ENCODE peak calls at places on chromosomes 16 and 17, in ten cellular contexts. A is CD8-positive, alpha-beta T cell; W is AG04449; K is fibroblast of the aortic adventitia; B is A549; D is IMR-90; Q is Peyer's patch; S is foreskin fibroblast; M is GM12878; G is progenitor cell of endocrine pancreas. I is an unnamed sample.

GRCh38 chr17:27332052-27332403 is 38.1 kb downstream of the WSB1 start:
- DNase-seq in M (no peak), G (no peak), D (no peak), W (no peak), K (no peak), Q (no peak), B (no peak), S (no peak), A (no peak), I (no peak)

GRCh38 chr17:63454915-63455314 is 8.8 kb upstream of the CYB561 start:
- DNase-seq in S (no peak), W (no peak), M (no peak), B (no peak), D (no peak), K (no peak), Q (no peak), A (no peak), G (no peak), I (no peak)

GRCh38 chr16:83533193-83533592 is 274.6 kb upstream of the HSBP1 start:
- DNase-seq in M (no peak), K (no peak), S (no peak), D (peak; percentile 78), B (no peak), A (no peak), W (no peak), Q (no peak), G (no peak), I (no peak)

GRCh38 chr16:88599092-88599733 is 29.0 kb downstream of the ZC3H18 start:
- DNase-seq in M (no peak), W (no peak), B (no peak), D (no peak), Q (peak; percentile 17), G (no peak), K (no peak), S (no peak), A (no peak), I (no peak)

GRCh38 chr17:42518755-42519545 is 17.1 kb upstream of the NAGLU start:
- DNase-seq in Q (no peak), G (no peak), B (no peak), K (peak; percentile 86), S (peak; percentile 64), M (no peak), A (no peak), D (no peak), W (no peak), I (no peak)

GRCh38 chr17:57750109-57750845 is 5.2 kb upstream of the CCDC182 start:
- DNase-seq in K (no peak), G (no peak), A (no peak), S (no peak), B (no peak), Q (no peak), M (no peak), D (no peak), W (no peak), I (no peak)

GRCh38 chr16:2981177-2981898 is 1.1 kb upstream of the PKMYT1 start:
- DNase-seq in G (no peak), D (no peak), K (no peak), M (no peak), S (no peak), W (no peak), A (no peak), B (no peak), Q (no peak), I (no peak)

GRCh38 chr16:19410435-19411153 is 7.1 kb upstream of the TMC5 start:
- DNase-seq in M (no peak), W (no peak), S (peak; percentile 3), D (no peak), K (no peak), B (peak; percentile 62), G (peak; percentile 53), A (no peak), Q (no peak), I (no peak)

GRCh38 chr16:84839054-84839453 is 19.3 kb downstream of the CRISPLD2 start:
- DNase-seq in S (peak; percentile 63), K (peak; percentile 84), D (peak; percentile 80), G (no peak), M (no peak), B (no peak), A (no peak), W (no peak), Q (no peak), I (no peak)

GRCh38 chr17:57732062-57732461 is 13.0 kb downstream of the CCDC182 start:
- DNase-seq in W (no peak), G (no peak), B (no peak), A (no peak), Q (no peak), S (no peak), M (no peak), K (no peak), D (no peak), I (no peak)

GRCh38 chr16:3934491-3935185 is 54.1 kb upstream of the CREBBP start:
- DNase-seq in B (no peak), A (no peak), M (no peak), D (no peak), K (no peak), G (no peak), S (no peak), W (no peak), Q (no peak), I (no peak)

GRCh38 chr17:50558091-50558490 is 2.4 kb upstream of the CACNA1G start:
- DNase-seq in A (no peak), S (peak; percentile 30), B (no peak), W (no peak), D (no peak), K (no peak), M (no peak), Q (no peak), G (no peak), I (no peak)

GRCh38 chr17:62703269-62703775 is 75.9 kb downstream of the MRC2 start:
- DNase-seq in D (peak; percentile 53), K (no peak), B (peak; percentile 38), Q (no peak), W (no peak), S (peak; percentile 87), A (no peak), G (no peak), M (no peak), I (no peak)

DNA sequence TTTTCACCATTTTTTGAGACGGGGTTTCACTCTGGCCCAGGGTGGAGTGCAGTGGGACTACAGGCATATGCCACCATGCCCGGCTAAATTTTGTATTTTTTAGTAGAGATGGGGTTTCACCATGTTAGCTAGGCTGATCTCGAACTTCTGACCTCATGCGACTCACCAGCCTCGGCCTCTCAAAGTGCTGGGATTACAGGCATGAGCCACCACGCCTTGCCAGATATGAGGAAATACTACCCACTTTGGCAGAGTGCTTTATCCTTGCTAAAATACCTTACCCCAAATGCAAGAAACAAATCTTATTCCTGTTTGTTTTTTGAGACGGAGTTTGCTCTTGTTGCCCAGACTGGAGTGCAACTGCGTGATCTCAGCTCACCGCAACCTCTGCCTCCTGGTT is 62.9 kb upstream of the MGAT5B start:
- DNase-seq in S (peak; percentile 86), K (peak; percentile 69), B (no peak), D (peak; percentile 34), Q (no peak), M (no peak), A (no peak), W (no peak), G (no peak), I (no peak)
- TF ChIP-seq CTCF in S (no peak), K (no peak), B (no peak), D (no peak), Q (no peak), M (no peak), A (no peak), W (no peak), G (no peak), I (no peak)

GRCh38 chr16:66620419-66620775 is 15.9 kb downstream of the CMTM3 start:
- DNase-seq in B (no peak), W (no peak), K (no peak), A (no peak), M (no peak), D (no peak), S (no peak), G (no peak), Q (no peak), I (no peak)
- TF ChIP-seq CTCF in B (no peak), W (no peak), K (no peak), A (no peak), M (no peak), D (no peak), S (no peak), G (no peak), Q (no peak), I (no peak)

GRCh38 chr17:30377574-30377973 is 1.2 kb upstream of the CPD start:
- DNase-seq in D (no peak), W (no peak), K (no peak), Q (no peak), G (no peak), S (peak; percentile 31), B (no peak), A (no peak), M (no peak), I (no peak)

GRCh38 chr17:30378191-30378796 is 433 bp upstream of the CPD start:
- DNase-seq in G (no peak), B (no peak), S (peak; percentile 55), Q (peak; percentile 43), W (no peak), M (no peak), A (peak; percentile 65), K (no peak), D (peak; percentile 11), I (no peak)

GRCh38 chr17:30379303-30380105 is 777 bp downstream of the CPD start:
- DNase-seq in M (no peak), Q (peak; percentile 29), G (no peak), D (no peak), A (no peak), B (peak; percentile 31), K (no peak), W (no peak), S (peak; percentile 20), I (no peak)

GRCh38 chr17:30380106-30380420 is 1.3 kb downstream of the CPD start:
- DNase-seq in K (peak; percentile 34), Q (no peak), A (no peak), B (no peak), W (no peak), S (peak; percentile 44), D (peak; percentile 43), M (peak; percentile 16), G (no peak), I (no peak)

GRCh38 chr17:30378797-30379302 is at the start of gene CPD:
- DNase-seq in G (peak; percentile 98), M (peak; percentile 69), A (peak; percentile 93), D (peak; percentile 92), W (peak; percentile 42), Q (peak; percentile 96), S (peak; percentile 99), B (peak; percentile 96), K (peak; percentile 91), I (peak; percentile 99)
- TF ChIP-seq CTCF in G (no peak), M (no peak), A (no peak), D (no peak), W (no peak), Q (peak; percentile 20), S (no peak), B (no peak), K (no peak), I (no peak)

DNA sequence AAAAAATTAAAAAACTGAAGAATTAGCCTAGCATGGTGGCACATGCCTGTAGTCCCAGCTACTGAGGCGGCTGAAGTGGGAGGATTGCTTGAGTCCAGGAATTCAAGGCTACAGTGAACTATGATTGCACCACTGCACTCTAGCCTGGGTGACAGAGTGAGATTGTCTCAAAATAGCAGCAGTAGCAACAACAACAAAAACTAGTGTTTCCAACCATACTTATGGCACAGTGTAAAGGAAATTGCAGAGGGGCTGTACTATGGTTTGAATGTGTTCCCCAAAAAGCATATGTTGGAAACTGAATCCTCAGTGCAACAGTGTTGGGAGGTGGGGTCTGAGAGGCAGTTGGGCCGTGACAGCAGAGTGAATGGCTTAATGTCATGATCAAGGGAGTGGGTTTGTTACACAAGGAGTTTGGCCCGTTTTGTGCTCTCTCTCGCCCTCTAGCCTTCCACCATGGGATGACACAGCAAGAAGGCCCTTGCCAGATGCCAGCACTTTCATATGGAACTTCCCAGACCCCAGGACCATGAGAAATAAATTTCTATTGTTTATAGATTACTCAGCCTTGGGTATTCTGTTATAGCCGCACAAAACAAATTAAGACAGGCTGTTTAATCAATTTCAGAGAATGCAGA is 70.0 kb downstream of the PGS1 start:
- DNase-seq in D (no peak), K (no peak), S (no peak), Q (no peak), M (no peak), B (no peak), A (no peak), W (no peak), G (no peak), I (no peak)
- TF ChIP-seq CTCF in D (no peak), K (peak; percentile 10), S (peak; percentile 6), Q (no peak), M (peak; percentile 36), B (no peak), A (no peak), W (no peak), G (peak; percentile 35), I (peak; percentile 17)

I was measured in osteocyte.